ENCODE peak calls at places on chromosomes 3 and 15, in ten cellular contexts. S, H, G, F, K, T, U, V, C and Y are unnamed samples.

GRCh38 chr3:112610121-112610520 is 30.8 kb downstream of the CCDC80 start:
- DNase-seq in S (no peak), F (no peak), H (no peak), K (no peak), C (no peak), T (no peak), V (no peak), G (no peak), U (no peak), Y (no peak)

GRCh38 chr3:56801151-56801596 is 575 bp downstream of the ARHGEF3 start:
- DNase-seq in V (no peak), F (peak; percentile 27), G (no peak), T (no peak), U (no peak), C (no peak), K (peak; percentile 38), S (no peak), H (no peak), Y (no peak)

GRCh38 chr15:98428253-98428989 is 219.9 kb upstream of the IGF1R start:
- DNase-seq in G (peak; percentile 42), K (no peak), H (peak; percentile 80), V (peak; percentile 92), S (peak; percentile 49), C (peak; percentile 51), T (peak; percentile 69), U (peak; percentile 89), F (no peak), Y (peak; percentile 51)

GRCh38 chr3:195271859-195272243 is 892 bp upstream of the XXYLT1 start:
- DNase-seq in K (no peak), C (no peak), T (no peak), H (no peak), V (no peak), U (no peak), G (no peak), S (no peak), F (no peak), Y (no peak)

GRCh38 chr15:76393614-76394013 is 57.0 kb downstream of the ISL2 start:
- DNase-seq in S (no peak), C (no peak), K (no peak), H (no peak), F (no peak), G (no peak), V (no peak), T (no peak), U (no peak), Y (no peak)

GRCh38 chr3:160133757-160134156 is 91.5 kb upstream of the C3orf80 start:
- DNase-seq in H (peak; percentile 15), C (peak; percentile 20), G (no peak), V (no peak), S (no peak), T (no peak), U (no peak), K (no peak), F (no peak), Y (no peak)

GRCh38 chr15:79076661-79077060 is 13.9 kb downstream of the RASGRF1 start:
- DNase-seq in U (no peak), H (no peak), K (no peak), C (no peak), S (no peak), F (no peak), V (no peak), T (no peak), G (no peak), Y (peak; percentile 37)

GRCh38 chr15:68364028-68364659 is 67.8 kb downstream of the ITGA11 start:
- DNase-seq in F (no peak), T (no peak), S (no peak), G (no peak), K (peak; percentile 77), V (no peak), C (no peak), U (no peak), H (no peak), Y (peak; percentile 51)

GRCh38 chr3:16122155-16122554 is 52.3 kb upstream of the GALNT15 start:
- DNase-seq in U (no peak), G (no peak), K (peak; percentile 73), T (no peak), C (no peak), F (no peak), V (no peak), H (no peak), S (no peak), Y (peak; percentile 67)

GRCh38 chr3:55673764-55674163 is 186.7 kb upstream of the WNT5A start:
- DNase-seq in K (no peak), G (no peak), H (peak; percentile 12), C (no peak), U (no peak), T (no peak), S (no peak), V (no peak), F (no peak), Y (peak; percentile 26)

GRCh38 chr3:128613083-128613829 is 37.4 kb downstream of the RPN1 start:
- DNase-seq in K (no peak), H (no peak), F (no peak), U (no peak), V (no peak), S (no peak), C (no peak), G (no peak), T (no peak), Y (no peak)

GRCh38 chr15:65194826-65195541 is 9.8 kb upstream of the CLPX start:
- DNase-seq in V (no peak), U (no peak), K (peak; percentile 21), T (no peak), C (no peak), G (no peak), H (no peak), F (no peak), S (no peak), Y (no peak)

GRCh38 chr15:33722005-33722672 is 246.2 kb upstream of the CHRM5 start:
- DNase-seq in V (no peak), F (peak; percentile 13), G (no peak), H (no peak), U (no peak), S (no peak), C (no peak), K (no peak), T (no peak), Y (no peak)

GRCh38 chr15:44836094-44836493 is 99.8 kb downstream of the TRIM69 start:
- DNase-seq in S (no peak), G (no peak), K (no peak), H (no peak), F (no peak), U (no peak), V (no peak), T (no peak), C (no peak), Y (no peak)

GRCh38 chr15:60326824-60327654 is 70.7 kb downstream of the ANXA2 start:
- DNase-seq in S (no peak), F (peak; percentile 51), K (peak; percentile 40), C (peak; percentile 74), V (no peak), G (no peak), U (no peak), H (peak; percentile 53), T (no peak), Y (peak; percentile 58)

GRCh38 chr3:13866406-13866965 is 13.4 kb downstream of the WNT7A start:
- DNase-seq in U (peak; percentile 22), S (no peak), K (no peak), H (no peak), T (peak; percentile 50), C (no peak), G (no peak), V (no peak), F (no peak), Y (no peak)

GRCh38 chr3:180402463-180403073 is 199.4 kb upstream of the TTC14 start:
- DNase-seq in T (no peak), K (no peak), S (no peak), F (no peak), V (no peak), G (no peak), H (no peak), U (no peak), C (no peak), Y (peak; percentile 38)

GRCh38 chr3:72080101-72080500 is 295.2 kb upstream of the PROK2 start:
- DNase-seq in F (no peak), U (no peak), V (no peak), K (no peak), G (no peak), H (no peak), T (no peak), S (no peak), C (peak; percentile 13), Y (no peak)

GRCh38 chr3:151015762-151016161 is 43.2 kb upstream of the CLRN1 start:
- DNase-seq in T (no peak), C (no peak), K (no peak), G (no peak), V (no peak), H (no peak), U (no peak), S (no peak), F (no peak), Y (no peak)

GRCh38 chr3:179526989-179527391 is 35.7 kb upstream of the ACTL6A start:
- DNase-seq in G (no peak), U (no peak), H (peak; percentile 39), V (peak; percentile 45), K (peak; percentile 20), F (no peak), C (peak; percentile 77), S (no peak), T (no peak), Y (peak; percentile 38)

GRCh38 chr3:155323063-155323666 is 29.7 kb upstream of the STRIT1 start:
- DNase-seq in G (no peak), S (peak; percentile 18), T (no peak), U (no peak), F (peak; percentile 89), K (peak; percentile 31), V (peak; percentile 64), H (peak; percentile 62), C (peak; percentile 81), Y (peak; percentile 78)

GRCh38 chr3:186320862-186321568 is 41.0 kb downstream of the DGKG start:
- DNase-seq in V (no peak), H (no peak), F (no peak), U (no peak), C (no peak), S (no peak), G (no peak), T (no peak), K (no peak), Y (no peak)

GRCh38 chr3:3648961-3649360 is 150.3 kb upstream of the LRRN1 start:
- DNase-seq in G (no peak), C (no peak), H (no peak), S (no peak), T (no peak), K (no peak), V (no peak), F (no peak), U (no peak), Y (no peak)